ENCODE peak calls at places on chromosomes 7 and 10, in four cellular contexts. One of them, this sample, is unnamed.
A peak's percentile ranks its signal among the peaks of the same experiment; 100 is the strongest.

GRCh38 chr7:14739496-14740185 is 162.9 kb downstream of the DGKB start:
- DNase-seq in nucleus accumbens: no peak
- DNase-seq in brain microvascular endothelial cell: no peak
- DNase-seq in GOT3: no peak
- DNase-seq in this sample: no peak

GRCh38 chr7:151013728-151014497 is 10.4 kb downstream of the ATG9B start:
- DNase-seq in nucleus accumbens: peak; percentile 22
- DNase-seq in brain microvascular endothelial cell: peak; percentile 79
- DNase-seq in GOT3: no peak
- DNase-seq in this sample: peak; percentile 76

GRCh38 chr10:94225589-94225988 is 137.2 kb downstream of the NOC3L start:
- DNase-seq in nucleus accumbens: no peak
- DNase-seq in brain microvascular endothelial cell: no peak
- DNase-seq in GOT3: no peak
- DNase-seq in this sample: no peak

GRCh38 chr10:20105236-20105635 is 289.0 kb downstream of the PLXDC2 start:
- DNase-seq in nucleus accumbens: no peak
- DNase-seq in brain microvascular endothelial cell: no peak
- DNase-seq in GOT3: no peak
- DNase-seq in this sample: no peak

GRCh38 chr7:44119829-44120380 is 3.4 kb downstream of the POLD2 start:
- DNase-seq in nucleus accumbens: no peak
- DNase-seq in brain microvascular endothelial cell: no peak
- DNase-seq in GOT3: no peak
- DNase-seq in this sample: no peak

GRCh38 chr7:135856356-135857144 is 107.9 kb upstream of the FAM180A start:
- DNase-seq in nucleus accumbens: no peak
- DNase-seq in brain microvascular endothelial cell: peak; percentile 5
- DNase-seq in GOT3: no peak
- DNase-seq in this sample: no peak

GRCh38 chr7:119545118-119545517 is 727.9 kb upstream of the KCND2 start:
- DNase-seq in nucleus accumbens: no peak
- DNase-seq in brain microvascular endothelial cell: peak; percentile 42
- DNase-seq in GOT3: no peak
- DNase-seq in this sample: no peak

GRCh38 chr7:17055596-17055995 is 173.8 kb upstream of the AGR3 start:
- DNase-seq in nucleus accumbens: no peak
- DNase-seq in brain microvascular endothelial cell: no peak
- DNase-seq in GOT3: no peak
- DNase-seq in this sample: no peak

GRCh38 chr7:105721571-105722104 is 140.3 kb upstream of the EFCAB10 start:
- DNase-seq in nucleus accumbens: no peak
- DNase-seq in brain microvascular endothelial cell: no peak
- DNase-seq in GOT3: no peak
- DNase-seq in this sample: no peak

GRCh38 chr10:78280604-78281003 is 246.9 kb downstream of the RPS24 start:
- DNase-seq in nucleus accumbens: no peak
- DNase-seq in brain microvascular endothelial cell: no peak
- DNase-seq in GOT3: no peak
- DNase-seq in this sample: no peak

GRCh38 chr7:46244752-46245151 is 323.7 kb upstream of the IGFBP3 start:
- DNase-seq in nucleus accumbens: no peak
- DNase-seq in brain microvascular endothelial cell: no peak
- DNase-seq in GOT3: no peak
- DNase-seq in this sample: no peak

GRCh38 chr7:20019757-20020432 is 197.3 kb downstream of the MACC1 start:
- DNase-seq in nucleus accumbens: no peak
- DNase-seq in brain microvascular endothelial cell: no peak
- DNase-seq in GOT3: no peak
- DNase-seq in this sample: no peak

GRCh38 chr7:139602143-139602722 is 78.7 kb downstream of the CLEC2L start:
- DNase-seq in nucleus accumbens: no peak
- DNase-seq in brain microvascular endothelial cell: peak; percentile 24
- DNase-seq in GOT3: no peak
- DNase-seq in this sample: no peak

GRCh38 chr7:130529417-130529816 is 37.5 kb downstream of the MEST start:
- DNase-seq in nucleus accumbens: no peak
- DNase-seq in brain microvascular endothelial cell: no peak
- DNase-seq in GOT3: no peak
- DNase-seq in this sample: no peak

GRCh38 chr10:131858118-131858515 is 42.7 kb upstream of the PPP2R2D start:
- DNase-seq in nucleus accumbens: no peak
- DNase-seq in brain microvascular endothelial cell: no peak
- DNase-seq in GOT3: no peak
- DNase-seq in this sample: no peak

GRCh38 chr7:33039905-33040292 is 22.7 kb downstream of the NT5C3A start:
- DNase-seq in nucleus accumbens: no peak
- DNase-seq in brain microvascular endothelial cell: no peak
- DNase-seq in GOT3: no peak
- DNase-seq in this sample: no peak